ENCODE peak calls at places on chromosomes 11 and 22, in ten cellular contexts. J is A172; Q is left lung; L is anterior cingulate cortex; M is fibroblast of pulmonary artery; I is Calu3; D is tibial artery; A is stimulated activated naive CD4-positive, alpha-beta T cell; C is PC-3; V is stimulated activated CD4-positive, alpha-beta T cell treated with anti-CD3 and anti-CD28 coated beads, Interleukin-4, amount 100 ng/mL, for 48 hours. X is an unnamed sample.

GRCh38 chr11:95690100-95690499 is 99.5 kb downstream of the FAM76B start:
- DNase-seq in J (no peak), Q (no peak), L (no peak), M (no peak), I (no peak), D (no peak), A (no peak), C (no peak), V (no peak), X (no peak)

GRCh38 chr11:75195164-75195962 is 44.5 kb downstream of the SLCO2B1 start:
- DNase-seq in J (peak; percentile 28), Q (peak; percentile 78), L (peak; percentile 11), M (peak; percentile 37), I (no peak), D (peak; percentile 69), A (no peak), C (no peak), V (no peak), X (peak; percentile 45)

GRCh38 chr11:33620423-33621120 is 80.1 kb downstream of the C11orf91 start:
- DNase-seq in J (peak; percentile 63), Q (no peak), L (no peak), M (peak; percentile 71), I (no peak), D (no peak), A (no peak), C (peak; percentile 28), V (no peak), X (no peak)

GRCh38 chr22:20013382-20013871 is 3.2 kb downstream of the ARVCF start:
- DNase-seq in J (no peak), Q (peak; percentile 57), L (peak; percentile 53), M (peak; percentile 53), I (peak; percentile 73), D (no peak), A (peak; percentile 21), C (no peak), V (no peak), X (peak; percentile 94)

GRCh38 chr11:54558919-54559318 is 44.9 kb downstream of the OR4C46 start:
- DNase-seq in J (no peak), Q (no peak), L (no peak), M (no peak), I (no peak), D (no peak), A (no peak), C (peak; percentile 4), V (no peak), X (no peak)

GRCh38 chr11:44737686-44738085 is 10.9 kb downstream of the TSPAN18 start:
- DNase-seq in J (no peak), Q (no peak), L (no peak), M (no peak), I (no peak), D (no peak), A (no peak), C (no peak), V (no peak), X (no peak)

GRCh38 chr22:36926721-36927435 is 13.4 kb downstream of the CSF2RB start:
- DNase-seq in J (no peak), Q (no peak), L (no peak), M (no peak), I (no peak), D (no peak), A (no peak), C (no peak), V (no peak), X (peak; percentile 38)

GRCh38 chr22:49929553-49929979 is 11.1 kb downstream of the CRELD2 start:
- DNase-seq in J (no peak), Q (peak; percentile 60), L (no peak), M (peak; percentile 35), I (peak; percentile 89), D (no peak), A (peak; percentile 81), C (peak; percentile 62), V (peak; percentile 85), X (peak; percentile 90)

GRCh38 chr11:68584097-68584496 is 100.2 kb upstream of the GAL start:
- DNase-seq in J (peak; percentile 14), Q (no peak), L (no peak), M (peak; percentile 25), I (peak; percentile 42), D (no peak), A (peak; percentile 60), C (peak; percentile 54), V (peak; percentile 55), X (peak; percentile 94)

GRCh38 chr11:118202599-118203422 is 22.0 kb downstream of the JAML start:
- DNase-seq in J (no peak), Q (no peak), L (no peak), M (no peak), I (peak; percentile 14), D (no peak), A (no peak), C (no peak), V (no peak), X (no peak)

GRCh38 chr11:119880873-119881272 is 151.9 kb upstream of the NECTIN1 start:
- DNase-seq in J (no peak), Q (no peak), L (no peak), M (no peak), I (no peak), D (no peak), A (no peak), C (no peak), V (no peak), X (no peak)

GRCh38 chr11:134151083-134151747 is 72.6 kb downstream of the NCAPD3 start:
- DNase-seq in J (no peak), Q (no peak), L (no peak), M (no peak), I (no peak), D (no peak), A (no peak), C (no peak), V (no peak), X (no peak)